ENCODE peak calls at places on chromosomes 1 and 21, in eight cellular contexts. K is kidney; Y is AG20443; T is activated CD4-positive, CD25-positive, alpha-beta regulatory T cell treated with anti-CD3 and anti-CD28 coated beads, Interleukin-2, amount 50 U/mL, for 72 hours; U is thoracic aorta; J is NCI-H1417; L is stimulated activated naive CD8-positive, alpha-beta T cell treated with anti-CD3 and anti-CD28 coated beads, Interleukin-15, amount 100 ng/mL, for 72 hours; H is NCI-H748 treated with DMSO at 0.1 percent for 48 hours. S is an unnamed sample.

GRCh38 chr1:228735871-228736586 is 750 bp downstream of the RHOU start:
- DNase-seq in K (peak), Y (peak), T (no peak), U (no peak), J (peak), L (peak), H (peak), S (peak)

GRCh38 chr1:44318097-44319088 is 36.7 kb downstream of the ERI3 start:
- DNase-seq in K (no peak), Y (peak), T (peak), U (no peak), J (peak), L (peak), H (peak), S (no peak)

GRCh38 chr1:48105167-48105566 is 108.0 kb upstream of the TRABD2B start:
- DNase-seq in K (no peak), Y (no peak), T (no peak), U (no peak), J (no peak), L (no peak), H (no peak), S (no peak)

GRCh38 chr1:75836528-75836927 is 39.8 kb downstream of the MSH4 start:
- DNase-seq in K (no peak), Y (no peak), T (no peak), U (no peak), J (no peak), L (no peak), H (no peak), S (no peak)

GRCh38 chr1:56836359-56836758 is 17.2 kb upstream of the FYB2 start:
- DNase-seq in K (no peak), Y (no peak), T (no peak), U (no peak), J (no peak), L (no peak), H (no peak), S (no peak)

GRCh38 chr1:8603220-8603616 is 214.2 kb downstream of the RERE start:
- DNase-seq in K (no peak), Y (no peak), T (no peak), U (no peak), J (peak), L (no peak), H (peak), S (no peak)

GRCh38 chr1:2046953-2047748 is 3.1 kb upstream of the PRKCZ start:
- DNase-seq in K (no peak), Y (no peak), T (no peak), U (no peak), J (no peak), L (no peak), H (no peak), S (no peak)

GRCh38 chr1:206554201-206554600 is 46.9 kb downstream of the RASSF5 start:
- DNase-seq in K (no peak), Y (no peak), T (no peak), U (no peak), J (no peak), L (no peak), H (no peak), S (no peak)

GRCh38 chr1:115727706-115728249 is 40.7 kb downstream of the CASQ2 start:
- DNase-seq in K (peak), Y (peak), T (no peak), U (no peak), J (no peak), L (no peak), H (no peak), S (peak)

GRCh38 chr1:86394416-86394815 is 1.7 kb downstream of the ODF2L start:
- DNase-seq in K (no peak), Y (peak), T (no peak), U (no peak), J (no peak), L (no peak), H (no peak), S (no peak)

GRCh38 chr1:32330558-32331127 is 5.4 kb downstream of the MARCKSL1 start:
- DNase-seq in K (peak), Y (no peak), T (no peak), U (no peak), J (no peak), L (no peak), H (no peak), S (no peak)

GRCh38 chr1:78664763-78665162 is 15.1 kb downstream of the IFI44 start:
- DNase-seq in K (no peak), Y (no peak), T (no peak), U (no peak), J (no peak), L (no peak), H (no peak), S (no peak)

GRCh38 chr1:168408531-168409242 is 128.0 kb downstream of the TBX19 start:
- DNase-seq in K (no peak), Y (no peak), T (peak), U (no peak), J (no peak), L (peak), H (no peak), S (no peak)

GRCh38 chr1:151156515-151156819 is at the start of gene TNFAIP8L2:
- DNase-seq in K (peak), Y (no peak), T (peak), U (no peak), J (no peak), L (peak), H (no peak), S (no peak)

GRCh38 chr1:24122776-24123175 is 10.8 kb upstream of the MYOM3 start:
- DNase-seq in K (no peak), Y (no peak), T (no peak), U (no peak), J (no peak), L (no peak), H (no peak), S (no peak)

GRCh38 chr1:198523183-198523942 is 17.1 kb downstream of the ATP6V1G3 start:
- DNase-seq in K (no peak), Y (no peak), T (no peak), U (no peak), J (peak), L (peak), H (no peak), S (no peak)

GRCh38 chr1:85208488-85208887 is 7.7 kb upstream of the SYDE2 start:
- DNase-seq in K (no peak), Y (no peak), T (no peak), U (no peak), J (no peak), L (no peak), H (no peak), S (no peak)

GRCh38 chr1:9689011-9689706 is 37.6 kb downstream of the PIK3CD start:
- DNase-seq in K (peak), Y (peak), T (peak), U (peak), J (peak), L (peak), H (peak), S (peak)

GRCh38 chr1:205593532-205593931 is 38.3 kb downstream of the ELK4 start:
- DNase-seq in K (no peak), Y (no peak), T (no peak), U (no peak), J (no peak), L (no peak), H (no peak), S (no peak)

GRCh38 chr1:10229903-10230302 is 19.5 kb downstream of the KIF1B start:
- DNase-seq in K (no peak), Y (no peak), T (no peak), U (no peak), J (no peak), L (no peak), H (no peak), S (no peak)

GRCh38 chr1:9842781-9843575 is 19.2 kb upstream of the CLSTN1 start:
- DNase-seq in K (peak), Y (no peak), T (no peak), U (no peak), J (no peak), L (no peak), H (no peak), S (no peak)

GRCh38 chr21:37527103-37527502 is 160.5 kb downstream of the DYRK1A start:
- DNase-seq in K (no peak), Y (no peak), T (no peak), U (no peak), J (no peak), L (no peak), H (no peak), S (no peak)

GRCh38 chr1:244381887-244382565 is 69.7 kb downstream of the ADSS2 start:
- DNase-seq in K (no peak), Y (peak), T (no peak), U (no peak), J (no peak), L (no peak), H (no peak), S (no peak)

GRCh38 chr1:231931846-231932454 is 305.4 kb downstream of the DISC1 start:
- DNase-seq in K (no peak), Y (no peak), T (peak), U (no peak), J (no peak), L (peak), H (no peak), S (no peak)

GRCh38 chr21:31343680-31344480 is at the start of gene TIAM1:
- DNase-seq in K (no peak), Y (peak), T (no peak), U (peak), J (no peak), L (no peak), H (peak), S (peak)

GRCh38 chr1:51175278-51175677 is 60.8 kb upstream of the RNF11 start:
- DNase-seq in K (no peak), Y (no peak), T (no peak), U (no peak), J (no peak), L (no peak), H (no peak), S (no peak)

GRCh38 chr1:34753163-34753562 is 1.7 kb upstream of the GJB5 start:
- DNase-seq in K (no peak), Y (no peak), T (no peak), U (no peak), J (no peak), L (no peak), H (no peak), S (no peak)

GRCh38 chr1:192980856-192981255 is 78.3 kb downstream of the UCHL5 start:
- DNase-seq in K (no peak), Y (no peak), T (no peak), U (no peak), J (no peak), L (no peak), H (no peak), S (no peak)

GRCh38 chr1:151718011-151718431 is 1.4 kb upstream of the CELF3 start:
- DNase-seq in K (no peak), Y (no peak), T (no peak), U (no peak), J (no peak), L (no peak), H (no peak), S (no peak)

GRCh38 chr1:97632075-97632474 is 288.8 kb downstream of the DPYD start:
- DNase-seq in K (no peak), Y (no peak), T (no peak), U (no peak), J (peak), L (no peak), H (peak), S (no peak)

GRCh38 chr1:220791287-220791686 is 4.6 kb downstream of the MTARC1 start:
- DNase-seq in K (no peak), Y (no peak), T (no peak), U (no peak), J (no peak), L (no peak), H (peak), S (no peak)

GRCh38 chr1:98523256-98523655 is 138.3 kb upstream of the SNX7 start:
- DNase-seq in K (no peak), Y (no peak), T (no peak), U (no peak), J (no peak), L (no peak), H (no peak), S (no peak)

GRCh38 chr1:14549897-14550635 is 48.4 kb upstream of the KAZN start:
- DNase-seq in K (no peak), Y (no peak), T (no peak), U (no peak), J (no peak), L (no peak), H (peak), S (no peak)

GRCh38 chr1:154405762-154406571 is 824 bp downstream of the IL6R start:
- DNase-seq in K (peak), Y (peak), T (peak), U (peak), J (no peak), L (peak), H (no peak), S (peak)

S was measured in tibial artery.